ENCODE peak calls at places on chromosomes 7 and 10, in seven cellular contexts. Y is body of pancreas, U is endothelial cell, H is colonic mucosa, O is NB4, P is Calu3, X is neural crest cell. G is an unnamed sample.

GRCh38 chr10:15642095-15642494 is 77.6 kb downstream of the ITGA8 start:
- DNase-seq in Y (no peak), U (no peak), H (no peak), O (no peak), P (no peak), X (no peak), G (no peak)

GRCh38 chr10:52951819-52952218 is 179.2 kb upstream of the MBL2 start:
- DNase-seq in Y (peak; percentile 73), U (peak; percentile 55), H (peak; percentile 79), O (peak; percentile 66), P (peak; percentile 70), X (peak; percentile 33), G (no peak)

GRCh38 chr10:72416661-72417060 is 61.9 kb upstream of the DNAJB12 start:
- DNase-seq in Y (no peak), U (no peak), H (no peak), O (no peak), P (no peak), X (no peak), G (no peak)

GRCh38 chr10:127117125-127117524 is 79.3 kb downstream of the INSYN2A start:
- DNase-seq in Y (peak; percentile 16), U (peak; percentile 80), H (peak; percentile 46), O (peak; percentile 57), P (peak; percentile 35), X (peak; percentile 66), G (peak; percentile 25)

GRCh38 chr10:76920581-76920980 is 717.0 kb downstream of the KCNMA1 start:
- DNase-seq in Y (no peak), U (no peak), H (no peak), O (no peak), P (no peak), X (no peak), G (no peak)

GRCh38 chr7:77759294-77759889 is 38.8 kb downstream of the TMEM60 start:
- DNase-seq in Y (peak; percentile 81), U (peak; percentile 73), H (peak; percentile 85), O (peak; percentile 85), P (peak; percentile 72), X (peak; percentile 76), G (peak; percentile 42)

GRCh38 chr10:128062331-128062730 is 63.9 kb downstream of the MKI67 start:
- DNase-seq in Y (peak; percentile 38), U (peak; percentile 60), H (no peak), O (peak; percentile 94), P (no peak), X (peak; percentile 21), G (no peak)

GRCh38 chr10:83333566-83333965 is 805.7 kb upstream of the GHITM start:
- DNase-seq in Y (no peak), U (no peak), H (no peak), O (no peak), P (no peak), X (no peak), G (no peak)

GRCh38 chr7:28738384-28738783 is 219.7 kb downstream of the TRIL start:
- DNase-seq in Y (peak; percentile 7), U (no peak), H (no peak), O (no peak), P (no peak), X (no peak), G (no peak)

GRCh38 chr10:60522617-60523016 is 132.9 kb upstream of the ANK3 start:
- DNase-seq in Y (no peak), U (no peak), H (no peak), O (no peak), P (no peak), X (no peak), G (no peak)

GRCh38 chr10:29733323-29733722 is 98.6 kb upstream of the SVIL start:
- DNase-seq in Y (no peak), U (no peak), H (no peak), O (no peak), P (no peak), X (no peak), G (no peak)

GRCh38 chr10:95121904-95122303 is 52.6 kb upstream of the CYP2C8 start:
- DNase-seq in Y (peak; percentile 65), U (no peak), H (no peak), O (no peak), P (no peak), X (no peak), G (no peak)

GRCh38 chr7:101315336-101315735 is 6.3 kb downstream of the IFT22 start:
- DNase-seq in Y (peak; percentile 37), U (peak; percentile 56), H (peak; percentile 58), O (peak; percentile 87), P (peak; percentile 50), X (peak; percentile 61), G (no peak)

GRCh38 chr10:10831085-10831484 is 186.6 kb upstream of the CELF2 start:
- DNase-seq in Y (peak; percentile 12), U (no peak), H (no peak), O (no peak), P (no peak), X (no peak), G (no peak)

GRCh38 chr10:115417585-115418265 is 324.6 kb downstream of the ATRNL1 start:
- DNase-seq in Y (peak; percentile 36), U (peak; percentile 65), H (no peak), O (peak; percentile 67), P (peak; percentile 51), X (peak; percentile 11), G (no peak)

GRCh38 chr10:71259282-71259681 is 46.9 kb downstream of the UNC5B start:
- DNase-seq in Y (no peak), U (no peak), H (no peak), O (no peak), P (no peak), X (no peak), G (no peak)

GRCh38 chr7:67401492-67401891 is 404.9 kb downstream of the TYW1 start:
- DNase-seq in Y (no peak), U (no peak), H (no peak), O (no peak), P (no peak), X (no peak), G (no peak)

GRCh38 chr7:38027884-38028455 is 107.5 kb downstream of the EPDR1 start:
- DNase-seq in Y (no peak), U (no peak), H (no peak), O (no peak), P (no peak), X (no peak), G (no peak)

DNA sequence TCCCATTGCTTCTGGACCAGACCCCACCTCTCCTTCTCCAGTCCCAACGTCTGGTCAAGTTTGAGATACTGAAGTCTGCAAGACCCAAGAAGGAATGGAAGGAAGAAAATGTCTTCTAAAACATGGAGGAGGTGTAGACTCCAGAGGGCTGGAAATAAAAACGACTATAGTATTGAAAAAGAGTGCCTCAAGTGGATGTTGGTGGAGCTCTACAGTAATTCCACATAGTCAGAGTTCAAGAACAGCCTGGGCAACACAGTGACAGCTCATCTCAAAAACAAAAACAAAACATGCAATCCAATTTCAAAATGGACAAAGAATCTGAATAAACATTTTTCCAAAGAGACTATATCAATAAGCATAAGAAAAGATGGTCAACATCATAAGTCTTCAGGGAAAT is 2.3 kb upstream of the PCGF6 start:
- DNase-seq in Y (no peak), U (no peak), H (no peak), O (peak; percentile 28), P (no peak), X (no peak), G (no peak)
- TF ChIP-seq CTCF in Y (no peak), U (no peak), H (no peak), O (no peak), P (no peak), X (no peak), G (no peak)

DNA sequence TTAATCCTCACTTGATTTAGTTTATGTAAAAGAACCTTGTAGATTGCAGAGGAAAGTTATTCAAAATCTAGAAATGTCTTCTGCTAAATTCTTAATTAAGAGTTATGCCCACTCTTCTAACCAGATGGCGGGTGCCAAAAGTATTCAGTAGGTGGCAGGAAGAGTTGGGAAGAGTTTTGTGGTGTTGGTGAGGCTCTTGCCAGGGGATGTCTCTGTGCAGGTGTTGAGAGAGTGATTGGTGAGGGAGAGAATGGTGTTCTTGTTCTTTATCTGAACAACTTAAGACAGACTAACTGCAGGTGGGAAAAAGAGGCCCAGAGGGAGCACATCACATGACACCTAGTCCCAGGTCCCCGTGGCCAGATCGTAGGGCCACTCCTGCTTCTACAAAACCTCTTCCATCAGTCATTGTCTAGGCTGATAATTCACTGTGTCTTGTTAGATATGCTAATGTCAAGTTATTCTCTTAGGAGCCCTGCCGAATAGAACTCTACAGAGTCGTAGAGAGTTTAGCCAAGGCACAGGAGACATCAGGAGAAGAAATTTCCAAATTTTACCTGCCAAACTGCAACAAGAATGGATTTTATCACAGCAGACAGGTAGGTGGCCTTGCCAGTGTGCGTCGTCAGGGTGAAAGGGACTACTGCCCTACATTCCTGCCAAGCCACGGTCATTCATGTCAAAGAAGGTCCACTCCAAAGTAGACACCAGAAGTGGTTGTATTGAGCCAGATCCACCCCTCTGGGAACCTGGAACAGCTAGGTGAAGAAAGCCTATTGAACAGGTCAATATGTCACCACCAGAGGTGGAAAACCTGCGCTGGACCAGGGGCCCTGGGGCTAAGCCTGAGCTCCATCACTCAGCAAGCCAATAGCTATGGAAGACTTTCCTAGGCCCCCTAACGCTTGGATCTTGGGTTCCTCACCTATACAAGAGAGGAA is 3.4 kb downstream of the IGFBP1 start:
- DNase-seq in Y (no peak), U (no peak), H (no peak), O (no peak), P (no peak), X (no peak), G (no peak)
- TF ChIP-seq CTCF in Y (no peak), U (no peak), H (peak; percentile 4), O (no peak), P (no peak), X (peak; percentile 9), G (no peak)

DNA sequence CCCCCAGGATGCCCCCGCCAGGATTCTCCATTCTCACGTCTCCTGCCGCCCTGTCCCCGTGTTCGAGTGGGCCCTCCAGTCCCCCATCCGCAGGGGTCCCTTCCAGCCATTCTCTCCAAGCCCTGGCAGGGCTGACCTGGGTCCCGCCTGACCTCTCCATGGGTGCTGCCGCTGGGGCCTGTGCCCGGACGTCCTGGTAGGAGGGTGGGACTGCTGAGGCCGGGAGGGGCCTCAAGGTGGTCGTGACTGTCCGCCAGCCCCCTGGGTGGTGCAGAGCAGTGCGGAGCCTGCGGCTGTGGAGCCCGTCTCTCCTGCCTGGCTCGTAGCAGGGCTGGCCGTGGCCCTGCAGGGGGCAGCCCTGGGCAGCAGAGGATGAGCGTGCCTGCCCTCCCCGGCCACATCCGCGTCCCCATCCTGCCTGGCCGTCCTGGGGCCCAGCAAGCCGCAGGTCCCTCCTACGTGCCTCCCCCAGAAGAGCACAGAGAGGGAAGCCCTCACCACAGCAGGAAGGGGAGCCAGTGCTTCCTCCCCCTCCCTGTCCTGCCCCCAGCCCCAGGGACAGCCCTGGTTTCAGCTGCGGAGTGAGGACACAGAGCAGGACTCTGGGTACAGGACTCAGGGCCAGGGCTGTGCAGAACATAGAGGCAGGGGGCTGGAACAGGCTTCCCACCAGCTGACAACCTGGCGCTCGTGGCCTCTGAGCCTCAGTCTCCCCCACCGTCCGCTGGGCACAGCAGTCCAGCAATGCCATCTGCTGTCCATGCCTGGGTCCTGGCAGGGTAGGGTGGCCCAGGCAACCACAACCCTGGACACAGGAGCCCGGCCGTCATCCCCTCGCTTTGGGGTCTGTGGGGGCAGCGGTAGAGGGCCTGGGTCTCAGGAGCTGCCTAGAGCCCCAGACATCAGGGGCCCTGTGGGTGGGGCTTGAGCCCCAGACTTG is 1.5 kb upstream of the GRIFIN start:
- DNase-seq in Y (peak; percentile 68), U (peak; percentile 85), H (peak; percentile 68), O (peak; percentile 99), P (peak; percentile 92), X (peak; percentile 69), G (no peak)
- TF ChIP-seq CTCF in Y (peak; percentile 54), U (peak; percentile 32), H (peak; percentile 76), O (peak; percentile 90), P (peak; percentile 93), X (peak; percentile 74), G (peak; percentile 42)

GRCh38 chr10:122980209-122981065 is at the start of gene PSTK:
- DNase-seq in Y (peak; percentile 91), U (peak; percentile 89), H (peak; percentile 91), O (peak; percentile 94), P (peak; percentile 79), X (peak; percentile 81), G (peak; percentile 93)
- TF ChIP-seq CTCF in Y (peak; percentile 88), U (peak; percentile 96), H (peak; percentile 97), O (peak; percentile 83), P (peak; percentile 72), X (peak; percentile 96), G (peak; percentile 83)